ENCODE peak calls at places on chromosomes 5 and 9, in four cellular contexts. S is activated CD8-positive, alpha-beta memory T cell treated with anti-CD3 and anti-CD28 coated beads for 4 hours; A is GM12864; Y is pancreas. E is an unnamed sample.

GRCh38 chr9:114327749-114328148 is 1.9 kb upstream of the ORM2 start:
- DNase-seq in S (no peak), A (no peak), Y (peak), E (no peak)

GRCh38 chr9:128621730-128622455 is 34.8 kb downstream of the DYNC2I2 start:
- DNase-seq in S (no peak), A (peak), Y (peak), E (no peak)

GRCh38 chr9:130458027-130458803 is 13.5 kb downstream of the ASS1 start:
- DNase-seq in S (no peak), A (no peak), Y (peak), E (no peak)

GRCh38 chr5:133947431-133947841 is 21.0 kb downstream of the C5orf15 start:
- DNase-seq in S (no peak), A (no peak), Y (no peak), E (no peak)

GRCh38 chr9:76615149-76615548 is 149.1 kb upstream of the PCA3 start:
- DNase-seq in S (no peak), A (no peak), Y (no peak), E (no peak)

GRCh38 chr5:160843240-160843639 is 8.8 kb downstream of the ATP10B start:
- DNase-seq in S (no peak), A (peak), Y (no peak), E (no peak)

GRCh38 chr5:91332267-91333044 is 50.7 kb downstream of the ARRDC3 start:
- DNase-seq in S (no peak), A (no peak), Y (no peak), E (no peak)

GRCh38 chr9:133355881-133356357 is 368 bp downstream of the SURF1 start:
- DNase-seq in S (no peak), A (no peak), Y (no peak), E (no peak)

GRCh38 chr5:154375331-154376008 is 70.3 kb upstream of the SAP30L start:
- DNase-seq in S (no peak), A (no peak), Y (no peak), E (no peak)

E was measured in ovary.